ENCODE peak calls at places on chromosomes 13 and 19, in nine cellular contexts. I is esophagus squamous epithelium, Y is uterus, X is left ventricle myocardium inferior, B is BE2C, O is mucosa of descending colon, V is upper lobe of right lung, C is pancreas, R is ovary. H is an unnamed sample.

GRCh38 chr13:111663505-111663904 is 343.1 kb downstream of the TEX29 start:
- DNase-seq in I (no peak), B (no peak), C (no peak), O (no peak), X (no peak), V (no peak), R (no peak), Y (no peak), H (no peak)

GRCh38 chr13:113115363-113116205 is 7.0 kb upstream of the F10 start:
- DNase-seq in R (peak; percentile 9), I (no peak), V (no peak), B (no peak), Y (peak; percentile 13), X (no peak), C (no peak), O (no peak), H (no peak)

GRCh38 chr13:19059016-19059780 is 122.4 kb downstream of the TUBA3C start:
- DNase-seq in X (no peak), Y (no peak), R (no peak), V (no peak), B (no peak), O (no peak), I (no peak), C (no peak), H (no peak)

GRCh38 chr19:34490141-34490766 is 8.7 kb downstream of the WTIP start:
- DNase-seq in I (no peak), Y (no peak), O (no peak), C (no peak), B (no peak), V (no peak), X (no peak), R (no peak), H (no peak)

GRCh38 chr13:23979361-23980159 is 82.3 kb upstream of the C1QTNF9B start:
- DNase-seq in X (peak; percentile 80), R (peak; percentile 84), B (peak; percentile 46), O (peak; percentile 71), Y (peak; percentile 80), C (peak; percentile 67), I (no peak), V (peak; percentile 82), H (peak; percentile 25)

GRCh38 chr13:52695856-52696255 is 43.2 kb downstream of the SUGT1 start:
- DNase-seq in X (no peak), Y (no peak), I (no peak), V (no peak), C (no peak), B (no peak), R (no peak), O (no peak), H (no peak)

GRCh38 chr19:39341122-39341719 is 1.0 kb upstream of the SAMD4B start:
- DNase-seq in C (peak; percentile 46), O (peak; percentile 47), V (no peak), B (peak; percentile 22), I (no peak), R (peak; percentile 33), Y (no peak), X (peak; percentile 27), H (no peak)

GRCh38 chr13:25762795-25763377 is 288.9 kb downstream of the SHISA2 start:
- DNase-seq in B (no peak), R (no peak), Y (no peak), I (no peak), X (no peak), C (no peak), O (no peak), V (no peak), H (no peak)

GRCh38 chr19:30879225-30879624 is 470.0 kb downstream of the TSHZ3 start:
- DNase-seq in O (no peak), B (peak; percentile 32), X (no peak), C (no peak), Y (no peak), V (no peak), R (no peak), I (no peak), H (no peak)

GRCh38 chr19:51507640-51508058 is 6.0 kb upstream of the SIGLEC12 start:
- DNase-seq in I (no peak), V (no peak), R (no peak), Y (no peak), O (no peak), X (no peak), B (no peak), C (no peak), H (no peak)

GRCh38 chr19:38134538-38135149 is 89.4 kb downstream of the DPF1 start:
- DNase-seq in B (peak; percentile 57), V (no peak), C (no peak), X (no peak), I (no peak), O (peak; percentile 49), Y (no peak), R (no peak), H (no peak)

GRCh38 chr13:31160857-31161582 is 684 bp downstream of the HSPH1 start:
- DNase-seq in I (peak; percentile 4), O (peak; percentile 84), C (peak; percentile 78), X (peak; percentile 48), B (peak; percentile 59), Y (peak; percentile 48), R (peak; percentile 51), V (peak; percentile 84), H (no peak)

GRCh38 chr13:41465215-41465907 is 8.0 kb downstream of the RGCC start:
- DNase-seq in B (no peak), R (no peak), V (peak; percentile 77), O (peak; percentile 68), C (no peak), X (peak; percentile 50), I (peak; percentile 24), Y (no peak), H (peak; percentile 57)

GRCh38 chr13:113192902-113193301 is 15.6 kb downstream of the PCID2 start:
- DNase-seq in B (no peak), X (no peak), O (no peak), Y (no peak), R (no peak), I (no peak), V (no peak), C (no peak), H (no peak)

GRCh38 chr13:103036268-103036667 is 29.9 kb downstream of the SLC10A2 start:
- DNase-seq in X (no peak), O (no peak), I (no peak), V (no peak), R (no peak), Y (no peak), C (no peak), B (no peak), H (no peak)

GRCh38 chr13:86856996-86857395 is 814.2 kb upstream of the SLITRK5 start:
- DNase-seq in C (no peak), R (no peak), I (no peak), V (no peak), Y (no peak), B (no peak), X (no peak), O (no peak), H (peak; percentile 41)

GRCh38 chr19:57546513-57546912 is 13.2 kb downstream of the ZNF550 start:
- DNase-seq in O (no peak), B (no peak), Y (no peak), X (no peak), I (no peak), V (no peak), R (no peak), C (no peak), H (no peak)
- H3K36me3 ChIP-seq in O (peaks cover 11% of the 10 kb centered on the region), B (peaks cover 82% of the 10 kb centered on the region), Y (no peaks in the 10 kb centered on the region), X (peaks cover 100% of the 10 kb centered on the region), I (peaks cover 29% of the 10 kb centered on the region), V (peaks cover 46% of the 10 kb centered on the region), R (no peaks in the 10 kb centered on the region), C (peaks cover 88% of the 10 kb centered on the region), H (peaks cover 6% of the 10 kb centered on the region)

DNA sequence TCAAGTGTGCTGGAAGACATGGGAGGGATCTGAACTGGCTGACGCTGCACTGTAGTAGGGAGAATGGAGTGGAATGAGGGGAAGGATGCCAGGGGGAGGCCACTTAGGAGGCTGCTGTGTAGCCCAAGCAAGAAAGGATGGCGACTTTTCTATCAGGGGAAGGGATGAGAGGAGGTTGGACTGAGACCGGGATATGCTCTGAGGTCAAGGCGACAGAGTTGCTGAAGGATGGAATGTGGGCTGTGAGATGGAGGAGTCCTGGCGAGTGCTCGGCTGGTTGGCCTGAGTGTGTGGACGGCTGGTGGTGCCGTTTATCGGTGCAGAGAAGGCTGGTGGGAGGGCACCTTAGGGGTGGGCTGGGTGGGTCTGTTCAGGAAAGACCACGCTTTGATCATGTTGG is 45.7 kb downstream of the IRS2 start:
- DNase-seq in V (no peak), B (no peak), O (no peak), C (no peak), Y (no peak), R (no peak), X (no peak), I (no peak), H (no peak)
- TF ChIP-seq CTCF in V (no peak), B (no peak), O (no peak), C (no peak), Y (no peak), R (no peak), X (no peak), I (no peak), H (no peak)

GRCh38 chr19:4543444-4543843 is 3.6 kb upstream of the LRG1 start:
- DNase-seq in O (no peak), V (no peak), B (no peak), X (no peak), Y (no peak), R (no peak), I (no peak), C (no peak), H (no peak)

GRCh38 chr19:4539697-4540581 is at the start of gene LRG1:
- DNase-seq in C (peak; percentile 94), I (no peak), Y (no peak), R (peak; percentile 84), X (no peak), B (no peak), O (peak; percentile 89), V (peak; percentile 90), H (no peak)

GRCh38 chr19:4543856-4544647 is 4.2 kb upstream of the LRG1 start:
- DNase-seq in C (no peak), X (no peak), B (no peak), V (no peak), Y (no peak), I (no peak), R (no peak), O (no peak), H (no peak)

GRCh38 chr19:4541114-4541805 is 1.4 kb upstream of the LRG1 start:
- DNase-seq in R (no peak), B (no peak), Y (no peak), O (no peak), V (no peak), X (no peak), I (no peak), C (no peak), H (no peak)

GRCh38 chr19:4542896-4543351 is 3.1 kb upstream of the LRG1 start:
- DNase-seq in R (no peak), X (no peak), C (no peak), O (no peak), V (no peak), I (no peak), Y (no peak), B (no peak), H (no peak)
- H3K4me3 ChIP-seq in R (no peak overlapping the region), X (no peak overlapping the region), C (no peak overlapping the region), O (no peak overlapping the region), V (no peak overlapping the region), I (peak overlapping the region; percentile 18), Y (no peak overlapping the region), B (no peak overlapping the region), H (no peak overlapping the region)

DNA sequence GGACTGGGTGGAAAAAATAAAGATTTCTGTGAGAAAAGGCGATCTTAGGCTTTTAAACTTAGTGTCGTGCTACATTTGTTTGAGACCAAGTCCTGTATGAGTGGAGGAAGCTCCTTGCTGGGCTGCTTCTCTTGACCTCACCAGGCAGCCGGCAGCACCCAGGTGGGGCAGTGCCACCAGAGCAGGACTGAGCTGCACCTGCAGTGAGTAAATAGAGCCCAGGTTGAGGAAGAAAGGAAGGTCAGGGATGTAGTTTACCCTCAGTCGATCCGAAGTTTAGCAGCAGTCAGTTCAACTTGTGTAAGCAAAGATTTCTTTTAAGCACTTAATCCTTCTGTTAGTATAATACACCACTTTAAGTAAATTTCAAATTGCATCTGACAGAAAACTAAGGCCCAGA is 13.6 kb downstream of the HNRNPM start:
- DNase-seq in X (no peak), R (no peak), Y (no peak), B (no peak), C (no peak), I (no peak), O (peak; percentile 33), V (no peak), H (no peak)
- H3K36me3 ChIP-seq in X (peaks cover 26% of the 10 kb centered on the region), R (no peaks in the 10 kb centered on the region), Y (no peaks in the 10 kb centered on the region), B (peaks cover 47% of the 10 kb centered on the region), C (peaks cover 17% of the 10 kb centered on the region), I (peaks cover 8% of the 10 kb centered on the region), O (no peaks in the 10 kb centered on the region), V (peaks cover 31% of the 10 kb centered on the region), H (peaks cover 1% of the 10 kb centered on the region)